ENCODE peak calls at places on chromosomes 6 and 20, in ten cellular contexts. M is RWPE2; R is activated CD4-positive, alpha-beta T cell treated with anti-CD3 and anti-CD28 coated beads for 36 hours; D is K562; C is heart left ventricle; B is T-helper 17 cell; K is WTC11; Q is central memory CD8-positive, alpha-beta T cell; Z is Panc1; J is HCT116. Y is an unnamed sample.

GRCh38 chr6:138577151-138577915 is 78.0 kb upstream of the NHSL1 start:
- ATAC-seq in M (no peak), R (peak; percentile 57), D (no peak), C (peak; percentile 82), B (no peak), K (peak; percentile 19), Q (no peak), Z (peak; percentile 64), J (no peak), Y (no peak)

GRCh38 chr6:35634316-35634715 is 54.4 kb downstream of the FKBP5 start:
- ATAC-seq in M (no peak), R (no peak), D (no peak), C (peak; percentile 71), B (no peak), K (no peak), Q (no peak), Z (no peak), J (no peak), Y (no peak)

GRCh38 chr6:163667372-163668060 is 253.0 kb downstream of the QKI start:
- ATAC-seq in M (no peak), R (peak; percentile 55), D (peak; percentile 15), C (peak; percentile 77), B (peak; percentile 76), K (no peak), Q (peak; percentile 81), Z (no peak), J (no peak), Y (no peak)

GRCh38 chr6:118709859-118710350 is 58.5 kb upstream of the CEP85L start:
- ATAC-seq in M (peak; percentile 62), R (peak; percentile 81), D (peak; percentile 87), C (no peak), B (peak; percentile 93), K (no peak), Q (peak; percentile 97), Z (no peak), J (no peak), Y (peak; percentile 46)

GRCh38 chr20:35776513-35777101 is 4.8 kb downstream of the PHF20 start:
- ATAC-seq in M (no peak), R (no peak), D (peak; percentile 4), C (no peak), B (no peak), K (no peak), Q (no peak), Z (no peak), J (no peak), Y (no peak)

GRCh38 chr6:52526634-52527033 is 50.2 kb downstream of the TRAM2 start:
- ATAC-seq in M (peak; percentile 28), R (no peak), D (no peak), C (no peak), B (no peak), K (no peak), Q (no peak), Z (no peak), J (peak; percentile 68), Y (no peak)

GRCh38 chr20:33232486-33233072 is 3.2 kb upstream of the BPIFA1 start:
- ATAC-seq in M (no peak), R (no peak), D (no peak), C (no peak), B (no peak), K (no peak), Q (no peak), Z (no peak), J (no peak), Y (no peak)

GRCh38 chr6:15748341-15748740 is 85.5 kb upstream of the DTNBP1 start:
- ATAC-seq in M (no peak), R (no peak), D (no peak), C (no peak), B (no peak), K (no peak), Q (no peak), Z (no peak), J (no peak), Y (no peak)

GRCh38 chr6:41515995-41516394 is 30.2 kb upstream of the FOXP4 start:
- ATAC-seq in M (no peak), R (no peak), D (no peak), C (no peak), B (no peak), K (no peak), Q (no peak), Z (no peak), J (no peak), Y (no peak)

GRCh38 chr6:26267083-26267589 is 97.9 kb upstream of the BTN3A2 start:
- ATAC-seq in M (no peak), R (no peak), D (peak; percentile 89), C (no peak), B (no peak), K (no peak), Q (no peak), Z (no peak), J (no peak), Y (no peak)

GRCh38 chr20:23293689-23294088 is 56.9 kb upstream of the NXT1 start:
- ATAC-seq in M (no peak), R (no peak), D (no peak), C (peak; percentile 89), B (no peak), K (no peak), Q (no peak), Z (no peak), J (no peak), Y (no peak)

GRCh38 chr6:118785601-118786000 is 108.4 kb upstream of the ASF1A start:
- ATAC-seq in M (no peak), R (no peak), D (peak; percentile 67), C (no peak), B (no peak), K (no peak), Q (no peak), Z (no peak), J (no peak), Y (no peak)

GRCh38 chr6:36998723-36999466 is 6.6 kb upstream of the FGD2 start:
- ATAC-seq in M (no peak), R (no peak), D (no peak), C (peak; percentile 90), B (no peak), K (peak; percentile 37), Q (no peak), Z (no peak), J (no peak), Y (no peak)

GRCh38 chr20:40922865-40923264 is 105.8 kb upstream of the TOP1 start:
- ATAC-seq in M (no peak), R (no peak), D (no peak), C (no peak), B (no peak), K (no peak), Q (no peak), Z (no peak), J (no peak), Y (no peak)

GRCh38 chr6:35047265-35048011 is 93.7 kb downstream of the TCP11 start:
- ATAC-seq in M (no peak), R (no peak), D (no peak), C (peak; percentile 30), B (no peak), K (no peak), Q (no peak), Z (no peak), J (no peak), Y (no peak)

GRCh38 chr20:46021361-46022359 is 7.4 kb upstream of the SLC12A5 start:
- ATAC-seq in M (peak; percentile 70), R (peak; percentile 67), D (peak; percentile 93), C (peak; percentile 45), B (peak; percentile 59), K (peak; percentile 92), Q (peak; percentile 30), Z (peak; percentile 86), J (peak; percentile 65), Y (peak; percentile 84)

GRCh38 chr6:122809001-122809400 is 19.9 kb downstream of the SMPDL3A start:
- ATAC-seq in M (no peak), R (no peak), D (no peak), C (no peak), B (no peak), K (no peak), Q (no peak), Z (no peak), J (no peak), Y (no peak)

GRCh38 chr6:150745896-150746295 is 119.6 kb upstream of the MTHFD1L start:
- ATAC-seq in M (no peak), R (no peak), D (no peak), C (peak; percentile 59), B (no peak), K (no peak), Q (no peak), Z (no peak), J (no peak), Y (no peak)

GRCh38 chr20:1005452-1006027 is 3.4 kb upstream of the RSPO4 start:
- ATAC-seq in M (peak; percentile 95), R (peak; percentile 99), D (peak; percentile 100), C (peak; percentile 50), B (peak; percentile 78), K (peak; percentile 97), Q (no peak), Z (peak; percentile 89), J (peak; percentile 100), Y (peak; percentile 96)

GRCh38 chr6:137659871-137660270 is 165.7 kb upstream of the OLIG3 start:
- ATAC-seq in M (no peak), R (no peak), D (no peak), C (no peak), B (no peak), K (no peak), Q (no peak), Z (no peak), J (no peak), Y (no peak)

GRCh38 chr20:50100552-50100951 is 12.4 kb downstream of the UBE2V1 start:
- ATAC-seq in M (no peak), R (no peak), D (no peak), C (peak; percentile 36), B (no peak), K (no peak), Q (no peak), Z (no peak), J (no peak), Y (no peak)

GRCh38 chr6:138527376-138528092 is 28.2 kb upstream of the NHSL1 start:
- ATAC-seq in M (no peak), R (no peak), D (no peak), C (peak; percentile 57), B (no peak), K (peak; percentile 50), Q (no peak), Z (no peak), J (no peak), Y (no peak)

GRCh38 chr20:610130-611046 is at the start of gene TCF15:
- ATAC-seq in M (peak; percentile 86), R (peak; percentile 84), D (peak; percentile 100), C (peak; percentile 94), B (peak; percentile 37), K (peak; percentile 92), Q (no peak), Z (no peak), J (no peak), Y (peak; percentile 77)

GRCh38 chr6:128631031-128631430 is 110.6 kb upstream of the PTPRK start:
- ATAC-seq in M (no peak), R (no peak), D (no peak), C (no peak), B (no peak), K (no peak), Q (no peak), Z (no peak), J (no peak), Y (no peak)

GRCh38 chr6:38912378-38912777 is 136.2 kb upstream of the GLP1R start:
- ATAC-seq in M (no peak), R (no peak), D (no peak), C (no peak), B (no peak), K (no peak), Q (no peak), Z (no peak), J (no peak), Y (no peak)

GRCh38 chr6:169292340-169293124 is 38.9 kb upstream of the THBS2 start:
- ATAC-seq in M (peak; percentile 80), R (no peak), D (peak; percentile 34), C (peak; percentile 30), B (no peak), K (no peak), Q (no peak), Z (peak; percentile 24), J (peak; percentile 71), Y (peak; percentile 94)

Y was measured in SK-N-SH treated with all-trans-retinoic acid at 6 μM for 48 hours.